ENCODE peak calls at places on chromosomes 5 and 9, in five cellular contexts. L is activated T-cell treated with anti-CD3 and anti-CD28 coated beads, Interleukin-2, amount 50 U/mL, for 24 hours; J is cardiac fibroblast; T is activated CD8-positive, alpha-beta memory T cell treated with anti-CD3 and anti-CD28 coated beads, Interleukin-2, amount 10 ng/mL, durations not matched to agents 7 days and 5 days; K is cardiac muscle cell. A is an unnamed sample.

GRCh38 chr9:36204906-36205547 is 14.3 kb downstream of the CLTA start:
- DNase-seq in K (peak; percentile 18), T (no peak), J (no peak), L (no peak), A (no peak)

GRCh38 chr5:43401827-43402226 is 10.4 kb downstream of the CCL28 start:
- DNase-seq in T (no peak), L (no peak), K (peak; percentile 23), J (peak; percentile 18), A (no peak)

GRCh38 chr9:93083592-93084470 is 12.2 kb upstream of the CARD19 start:
- DNase-seq in J (no peak), K (no peak), L (peak; percentile 57), T (peak; percentile 64), A (no peak)

GRCh38 chr5:53080271-53080670 is 29.3 kb downstream of the MOCS2 start:
- DNase-seq in T (no peak), J (no peak), L (no peak), K (no peak), A (no peak)

GRCh38 chr5:158375531-158375930 is 516.6 kb upstream of the CLINT1 start:
- DNase-seq in K (no peak), L (no peak), T (no peak), J (no peak), A (no peak)

GRCh38 chr9:96854877-96855273 is 561 bp upstream of the ZNF782 start:
- DNase-seq in T (no peak), K (no peak), L (no peak), J (no peak), A (no peak)

GRCh38 chr5:5551499-5551898 is 129.0 kb downstream of the ICE1 start:
- DNase-seq in L (no peak), K (no peak), T (no peak), J (no peak), A (no peak)

GRCh38 chr5:94248175-94248875 is 370.1 kb downstream of the KIAA0825 start:
- DNase-seq in T (no peak), J (no peak), K (no peak), L (no peak), A (no peak)

GRCh38 chr9:87327567-87328125 is 170.0 kb upstream of the DAPK1 start:
- DNase-seq in J (no peak), K (no peak), L (no peak), T (no peak), A (no peak)

GRCh38 chr5:140113180-140113698 is 670 bp upstream of the PURA start:
- DNase-seq in J (no peak), T (peak; percentile 58), L (no peak), K (no peak), A (no peak)

GRCh38 chr5:139390639-139391569 is 1.2 kb upstream of the MZB1 start:
- DNase-seq in L (no peak), K (no peak), J (no peak), T (peak; percentile 50), A (peak; percentile 43)

GRCh38 chr5:41973087-41973486 is 48.0 kb downstream of the FBXO4 start:
- DNase-seq in L (no peak), J (no peak), T (no peak), K (no peak), A (no peak)